ENCODE peak calls at places on chromosome X, in five cellular contexts. J, Z, T, K and N are unnamed samples.

GRCh38 chrX:132983496-132983895 is 25.1 kb upstream of the HS6ST2 start:
- DNase-seq in J (no peak), Z (no peak), T (no peak), K (no peak), N (no peak)

GRCh38 chrX:48540015-48540350 is 469 bp downstream of the TBC1D25 start:
- DNase-seq in J (peak), Z (peak), T (no peak), K (peak), N (no peak)

GRCh38 chrX:44223150-44223549 is 120.3 kb downstream of the EFHC2 start:
- DNase-seq in J (peak), Z (peak), T (no peak), K (peak), N (no peak)

GRCh38 chrX:41538707-41539106 is 91.6 kb downstream of the NYX start:
- DNase-seq in J (no peak), Z (no peak), T (no peak), K (no peak), N (peak)

GRCh38 chrX:96729053-96729452 is 44.4 kb downstream of the DIAPH2 start:
- DNase-seq in J (no peak), Z (no peak), T (peak), K (no peak), N (no peak)

GRCh38 chrX:35115205-35115604 is 172.6 kb downstream of the FAM47B start:
- DNase-seq in J (no peak), Z (peak), T (no peak), K (peak), N (no peak)

GRCh38 chrX:68929332-68930150 is 100.7 kb downstream of the EFNB1 start:
- DNase-seq in J (no peak), Z (peak), T (no peak), K (peak), N (no peak)

GRCh38 chrX:55778322-55778721 is 60.8 kb downstream of the RRAGB start:
- DNase-seq in J (no peak), Z (no peak), T (peak), K (no peak), N (no peak)

GRCh38 chrX:71533850-71534515 is 1.1 kb downstream of the OGT start:
- DNase-seq in J (peak), Z (peak), T (peak), K (peak), N (peak)